ENCODE peak calls at places on chromosomes 7 and 10, in four cellular contexts. One of them, this sample, is unnamed.

GRCh38 chr7:117951711-117952280 is 78.6 kb upstream of the CTTNBP2 start:
- DNase-seq in HepG2: no peak
- DNase-seq in GM12878: no peak
- DNase-seq in K562: no peak
- DNase-seq in this sample: no peak

GRCh38 chr7:41942468-41943097 is 239.7 kb upstream of the INHBA start:
- DNase-seq in GM12878: no peak
- DNase-seq in K562: no peak
- DNase-seq in HepG2: peak; percentile 91
- DNase-seq in this sample: no peak

GRCh38 chr7:18778594-18778993 is 283.0 kb downstream of the HDAC9 start:
- DNase-seq in GM12878: no peak
- DNase-seq in K562: no peak
- DNase-seq in HepG2: no peak
- DNase-seq in this sample: no peak

GRCh38 chr10:19958787-19959186 is 142.6 kb downstream of the PLXDC2 start:
- DNase-seq in GM12878: peak; percentile 37
- DNase-seq in HepG2: no peak
- DNase-seq in K562: no peak
- DNase-seq in this sample: no peak

GRCh38 chr10:71351628-71352319 is 32.7 kb downstream of the SLC29A3 start:
- DNase-seq in HepG2: no peak
- DNase-seq in GM12878: no peak
- DNase-seq in K562: no peak
- DNase-seq in this sample: peak; percentile 77

GRCh38 chr7:68684246-68684850 is 913.9 kb upstream of the AUTS2 start:
- DNase-seq in GM12878: no peak
- DNase-seq in K562: no peak
- DNase-seq in HepG2: no peak
- DNase-seq in this sample: no peak

GRCh38 chr7:151392426-151392825 is 17.4 kb downstream of the WDR86 start:
- DNase-seq in HepG2: no peak
- DNase-seq in K562: no peak
- DNase-seq in GM12878: no peak
- DNase-seq in this sample: no peak

GRCh38 chr10:46530249-46531186 is 25.9 kb downstream of the GPRIN2 start:
- DNase-seq in GM12878: no peak
- DNase-seq in K562: no peak
- DNase-seq in HepG2: peak; percentile 49
- DNase-seq in this sample: no peak

GRCh38 chr10:103990170-103990930 is 23.4 kb downstream of the SLK start:
- DNase-seq in HepG2: no peak
- DNase-seq in GM12878: no peak
- DNase-seq in K562: no peak
- DNase-seq in this sample: no peak

GRCh38 chr10:119896937-119897336 is 4.4 kb downstream of the SEC23IP start:
- DNase-seq in K562: no peak
- DNase-seq in GM12878: no peak
- DNase-seq in HepG2: peak; percentile 41
- DNase-seq in this sample: no peak

GRCh38 chr10:65358565-65358964 is 1567.3 kb upstream of the LRRTM3 start:
- DNase-seq in K562: no peak
- DNase-seq in GM12878: no peak
- DNase-seq in HepG2: peak; percentile 13
- DNase-seq in this sample: no peak

GRCh38 chr7:102122026-102122425 is 164.6 kb upstream of the SH2B2 start:
- DNase-seq in K562: no peak
- DNase-seq in GM12878: peak; percentile 37
- DNase-seq in HepG2: no peak
- DNase-seq in this sample: no peak

GRCh38 chr10:132094581-132095234 is 29.0 kb downstream of the JAKMIP3 start:
- DNase-seq in HepG2: no peak
- DNase-seq in GM12878: no peak
- DNase-seq in K562: no peak
- DNase-seq in this sample: no peak

GRCh38 chr7:98805956-98806838 is 63.6 kb downstream of the TMEM130 start:
- DNase-seq in HepG2: no peak
- DNase-seq in K562: no peak
- DNase-seq in GM12878: no peak
- DNase-seq in this sample: no peak

GRCh38 chr10:25678666-25679065 is 255.4 kb upstream of the MYO3A start:
- DNase-seq in HepG2: no peak
- DNase-seq in GM12878: no peak
- DNase-seq in K562: no peak
- DNase-seq in this sample: no peak

GRCh38 chr7:42236266-42237161 is 495 bp downstream of the GLI3 start:
- DNase-seq in K562: no peak
- DNase-seq in HepG2: no peak
- DNase-seq in GM12878: no peak
- DNase-seq in this sample: no peak

GRCh38 chr10:75335983-75336382 is 65.6 kb downstream of the ZNF503 start:
- DNase-seq in GM12878: peak; percentile 40
- DNase-seq in HepG2: no peak
- DNase-seq in K562: no peak
- DNase-seq in this sample: no peak

GRCh38 chr7:87231715-87232114 is 12.2 kb upstream of the TMEM243 start:
- DNase-seq in K562: no peak
- DNase-seq in HepG2: no peak
- DNase-seq in GM12878: no peak
- DNase-seq in this sample: no peak

GRCh38 chr7:23377134-23377533 is 78.0 kb downstream of the MALSU1 start:
- DNase-seq in HepG2: no peak
- DNase-seq in K562: no peak
- DNase-seq in GM12878: no peak
- DNase-seq in this sample: no peak

GRCh38 chr10:111956841-111957240 is 226.7 kb downstream of the GPAM start:
- DNase-seq in K562: no peak
- DNase-seq in HepG2: no peak
- DNase-seq in GM12878: no peak
- DNase-seq in this sample: no peak

GRCh38 chr7:36034020-36034419 is 119.0 kb upstream of the EEPD1 start:
- DNase-seq in GM12878: no peak
- DNase-seq in HepG2: no peak
- DNase-seq in K562: no peak
- DNase-seq in this sample: no peak

GRCh38 chr7:157355784-157356511 is 19.1 kb downstream of the DNAJB6 start:
- DNase-seq in GM12878: no peak
- DNase-seq in K562: no peak
- DNase-seq in HepG2: no peak
- DNase-seq in this sample: no peak

GRCh38 chr7:157357129-157358040 is 20.6 kb downstream of the DNAJB6 start:
- DNase-seq in K562: no peak
- DNase-seq in HepG2: no peak
- DNase-seq in GM12878: peak; percentile 65
- DNase-seq in this sample: peak; percentile 56

GRCh38 chr7:157348548-157348947 is 11.7 kb downstream of the DNAJB6 start:
- DNase-seq in K562: no peak
- DNase-seq in HepG2: no peak
- DNase-seq in GM12878: no peak
- DNase-seq in this sample: no peak

GRCh38 chr7:157347217-157347904 is 10.6 kb downstream of the DNAJB6 start:
- DNase-seq in HepG2: no peak
- DNase-seq in K562: no peak
- DNase-seq in GM12878: no peak
- DNase-seq in this sample: no peak

GRCh38 chr7:157352506-157352905 is 15.7 kb downstream of the DNAJB6 start:
- DNase-seq in GM12878: no peak
- DNase-seq in K562: no peak
- DNase-seq in HepG2: no peak
- DNase-seq in this sample: peak; percentile 24
- H3K4me3 ChIP-seq in GM12878: peak overlapping the region; percentile 51
- H3K4me3 ChIP-seq in K562: no peak overlapping the region
- H3K4me3 ChIP-seq in HepG2: no peak overlapping the region
- H3K4me3 ChIP-seq in this sample: no peak overlapping the region

DNA sequence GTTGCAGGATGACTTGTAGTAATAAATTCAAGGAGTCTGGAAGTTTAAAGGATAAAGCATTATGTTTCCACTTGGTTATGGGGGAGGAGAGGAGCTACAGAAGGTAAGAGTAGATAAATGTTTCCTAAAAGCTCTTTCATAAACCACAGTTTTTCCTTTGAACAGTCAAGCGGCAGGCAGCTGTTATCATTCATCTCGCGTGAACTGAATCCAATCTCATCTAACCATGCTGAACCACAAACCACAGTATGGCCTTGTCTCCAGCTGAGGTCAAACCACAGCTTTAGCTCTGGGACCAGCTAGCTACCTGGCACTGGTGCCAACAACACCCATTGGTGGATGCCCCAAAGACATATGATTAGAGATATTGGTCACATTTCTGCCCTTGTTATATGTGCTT is 63.3 kb downstream of the NOC3L start:
- DNase-seq in HepG2: peak; percentile 15
- DNase-seq in K562: peak; percentile 65
- DNase-seq in GM12878: no peak
- DNase-seq in this sample: peak; percentile 57
- TF ChIP-seq GABPA in HepG2: no peak
- TF ChIP-seq GABPA in K562: no peak
- TF ChIP-seq GABPA in GM12878: no peak
- TF ChIP-seq GABPA in this sample: no peak

GRCh38 chr10:116674901-116675423 is 54.2 kb downstream of the PNLIPRP2 start:
- DNase-seq in K562: no peak
- DNase-seq in GM12878: no peak
- DNase-seq in HepG2: no peak
- DNase-seq in this sample: no peak

GRCh38 chr10:116679351-116679750 is 58.6 kb downstream of the PNLIPRP2 start:
- DNase-seq in GM12878: no peak
- DNase-seq in HepG2: no peak
- DNase-seq in K562: no peak
- DNase-seq in this sample: no peak

GRCh38 chr10:116676118-116676517 is 55.4 kb downstream of the PNLIPRP2 start:
- DNase-seq in HepG2: no peak
- DNase-seq in K562: no peak
- DNase-seq in GM12878: no peak
- DNase-seq in this sample: no peak

GRCh38 chr10:116673866-116674265 is 53.1 kb downstream of the PNLIPRP2 start:
- DNase-seq in HepG2: no peak
- DNase-seq in GM12878: no peak
- DNase-seq in K562: no peak
- DNase-seq in this sample: no peak

GRCh38 chr10:116676633-116677032 is 55.9 kb downstream of the PNLIPRP2 start:
- DNase-seq in GM12878: no peak
- DNase-seq in K562: no peak
- DNase-seq in HepG2: peak; percentile 9
- DNase-seq in this sample: no peak
- TF ChIP-seq CTCF in GM12878: no peak
- TF ChIP-seq CTCF in K562: no peak
- TF ChIP-seq CTCF in HepG2: no peak
- TF ChIP-seq CTCF in this sample: no peak

GRCh38 chr7:97018126-97018601 is 6.5 kb downstream of the DLX5 start:
- DNase-seq in HepG2: no peak
- DNase-seq in K562: no peak
- DNase-seq in GM12878: no peak
- DNase-seq in this sample: no peak

GRCh38 chr7:97015787-97016391 is 8.7 kb downstream of the DLX5 start:
- DNase-seq in GM12878: no peak
- DNase-seq in HepG2: peak; percentile 69
- DNase-seq in K562: no peak
- DNase-seq in this sample: no peak

GRCh38 chr7:97017197-97018125 is 7.2 kb downstream of the DLX5 start:
- DNase-seq in K562: no peak
- DNase-seq in HepG2: no peak
- DNase-seq in GM12878: no peak
- DNase-seq in this sample: no peak

GRCh38 chr7:97015279-97015678 is 9.4 kb downstream of the DLX5 start:
- DNase-seq in K562: no peak
- DNase-seq in HepG2: no peak
- DNase-seq in GM12878: no peak
- DNase-seq in this sample: no peak

GRCh38 chr7:97016392-97017196 is 8.0 kb downstream of the DLX5 start:
- DNase-seq in GM12878: no peak
- DNase-seq in K562: no peak
- DNase-seq in HepG2: peak; percentile 76
- DNase-seq in this sample: no peak
- H3K4me3 ChIP-seq in GM12878: no peak overlapping the region
- H3K4me3 ChIP-seq in K562: no peak overlapping the region
- H3K4me3 ChIP-seq in HepG2: peak overlapping the region; percentile 77
- H3K4me3 ChIP-seq in this sample: no peak overlapping the region

DNA sequence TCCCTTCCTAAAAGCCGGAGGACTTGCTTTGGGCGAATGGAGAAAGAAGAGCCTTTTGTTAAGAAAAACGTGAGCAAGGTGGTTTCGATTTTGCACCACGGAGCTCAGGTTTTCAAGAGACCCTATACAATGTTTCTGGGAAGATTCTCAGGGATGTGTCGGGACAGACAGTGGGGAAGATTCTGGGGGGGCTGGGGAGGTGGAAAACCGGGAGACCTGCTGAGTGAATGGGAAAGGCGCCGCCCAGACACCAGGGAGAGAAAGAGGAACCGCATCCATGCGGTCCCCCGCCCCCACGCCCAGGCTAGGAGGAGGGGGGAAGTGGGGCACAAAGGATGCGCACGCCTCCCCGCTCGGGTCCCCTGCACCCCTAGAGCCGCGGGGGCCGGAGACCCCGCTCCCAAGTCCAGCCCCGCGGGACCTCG is 726 bp downstream of the YWHAG start:
- DNase-seq in K562: peak; percentile 80
- DNase-seq in GM12878: no peak
- DNase-seq in HepG2: no peak
- DNase-seq in this sample: peak; percentile 80
- TF ChIP-seq GABPA in K562: no peak
- TF ChIP-seq GABPA in GM12878: no peak
- TF ChIP-seq GABPA in HepG2: no peak
- TF ChIP-seq GABPA in this sample: no peak

DNA sequence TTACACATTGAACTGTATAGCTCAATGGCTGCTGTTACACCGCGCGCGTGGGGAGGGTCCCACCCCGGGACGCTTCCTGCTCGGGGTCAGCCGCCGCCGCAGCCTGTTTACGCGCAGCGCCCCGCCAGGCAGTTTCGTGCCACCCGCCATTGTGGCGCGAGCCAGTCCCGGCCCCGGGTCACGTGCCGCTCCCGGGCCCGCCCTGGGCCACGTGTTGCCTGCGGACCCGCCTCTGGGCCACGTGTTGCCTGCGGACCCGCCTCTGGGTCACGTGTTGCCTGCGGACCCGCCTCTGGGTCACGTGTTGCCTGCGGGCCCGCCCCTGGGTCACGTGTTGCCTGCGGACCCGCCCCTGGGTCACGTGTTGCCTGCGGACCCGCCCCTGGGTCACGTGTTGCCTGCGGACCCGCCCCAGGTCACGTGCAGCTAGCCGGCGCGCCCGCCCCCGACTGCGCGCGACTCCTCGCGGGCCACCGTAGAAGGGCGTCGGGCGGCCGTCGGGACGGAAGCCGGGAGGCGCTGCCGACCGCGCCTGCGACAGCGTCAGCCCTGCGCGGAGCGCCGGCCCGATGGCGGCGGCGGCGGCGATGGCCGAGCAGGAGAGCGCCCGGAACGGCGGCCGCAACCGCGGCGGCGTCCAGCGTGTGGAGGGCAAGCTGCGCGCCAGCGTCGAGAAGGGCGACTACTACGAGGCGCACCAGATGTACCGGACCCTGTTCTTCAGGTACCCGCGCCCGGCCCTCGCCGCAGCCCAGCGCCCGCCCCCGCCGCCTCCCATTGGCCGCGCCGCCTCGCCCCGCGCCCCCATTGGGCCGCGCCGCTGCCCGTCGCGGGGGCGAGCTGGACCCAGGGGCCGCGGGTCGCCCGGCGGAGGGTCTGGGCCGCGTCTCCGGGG is at the start of gene GET4:
- DNase-seq in K562: peak; percentile 89
- DNase-seq in HepG2: peak; percentile 65
- DNase-seq in GM12878: peak; percentile 80
- DNase-seq in this sample: peak; percentile 96
- TF ChIP-seq CTCF in K562: peak; percentile 30
- TF ChIP-seq CTCF in HepG2: no peak
- TF ChIP-seq CTCF in GM12878: peak; percentile 17
- TF ChIP-seq CTCF in this sample: no peak

This sample was measured in HL-60.